ENCODE peak calls at places on chromosomes 2 and 18, in seven cellular contexts. X, U, Q, V, T, W and D are unnamed samples.

GRCh38 chr2:74552914-74553811 is 579 bp downstream of the LOXL3 start:
- DNase-seq in X (no peak), U (no peak), Q (no peak), V (no peak), T (no peak), W (no peak), D (no peak)

GRCh38 chr2:128978155-128978707 is 659.6 kb upstream of the HS6ST1 start:
- DNase-seq in X (no peak), U (no peak), Q (no peak), V (no peak), T (no peak), W (no peak), D (no peak)

GRCh38 chr2:174158003-174158402 is 90.3 kb downstream of the OLA1 start:
- DNase-seq in X (no peak), U (no peak), Q (no peak), V (peak; percentile 22), T (peak; percentile 78), W (no peak), D (no peak)

GRCh38 chr18:74294526-74294925 is 2.8 kb upstream of the CYB5A start:
- DNase-seq in X (no peak), U (no peak), Q (no peak), V (no peak), T (no peak), W (peak; percentile 37), D (no peak)

GRCh38 chr2:120722603-120723421 is 12.9 kb upstream of the GLI2 start:
- DNase-seq in X (peak; percentile 90), U (no peak), Q (no peak), V (no peak), T (no peak), W (peak; percentile 89), D (no peak)

GRCh38 chr2:144535300-144535699 is 15.4 kb upstream of the ZEB2 start:
- DNase-seq in X (no peak), U (no peak), Q (no peak), V (no peak), T (no peak), W (no peak), D (no peak)

GRCh38 chr2:231123362-231123898 is 1.4 kb downstream of the HTR2B start:
- DNase-seq in X (peak; percentile 28), U (no peak), Q (no peak), V (no peak), T (no peak), W (peak; percentile 45), D (no peak)

GRCh38 chr2:22281033-22281432 is 1103.9 kb upstream of the KLHL29 start:
- DNase-seq in X (peak; percentile 91), U (no peak), Q (no peak), V (no peak), T (no peak), W (peak; percentile 27), D (no peak)

GRCh38 chr2:162828545-162828944 is 10.0 kb downstream of the KCNH7 start:
- DNase-seq in X (no peak), U (no peak), Q (no peak), V (no peak), T (no peak), W (no peak), D (no peak)

GRCh38 chr2:101204400-101205095 is 48.1 kb upstream of the CNOT11 start:
- DNase-seq in X (no peak), U (no peak), Q (no peak), V (no peak), T (no peak), W (no peak), D (no peak)

GRCh38 chr2:205827809-205828208 is 145.5 kb downstream of the NRP2 start:
- DNase-seq in X (no peak), U (no peak), Q (no peak), V (no peak), T (no peak), W (no peak), D (no peak)

GRCh38 chr18:46575851-46576250 is 81.2 kb downstream of the LOXHD1 start:
- DNase-seq in X (no peak), U (no peak), Q (no peak), V (no peak), T (no peak), W (no peak), D (no peak)

GRCh38 chr18:8699126-8699525 is 6.2 kb upstream of the MTCL1 start:
- DNase-seq in X (no peak), U (no peak), Q (no peak), V (no peak), T (no peak), W (no peak), D (no peak)

GRCh38 chr18:59453468-59453961 is 94.5 kb upstream of the LMAN1 start:
- DNase-seq in X (no peak), U (no peak), Q (no peak), V (no peak), T (no peak), W (no peak), D (no peak)

GRCh38 chr2:189222440-189222839 is 42.9 kb upstream of the COL5A2 start:
- DNase-seq in X (no peak), U (no peak), Q (peak; percentile 75), V (no peak), T (no peak), W (peak; percentile 66), D (no peak)

GRCh38 chr2:199581504-199581903 is 123.8 kb upstream of the SATB2 start:
- DNase-seq in X (no peak), U (no peak), Q (no peak), V (no peak), T (no peak), W (no peak), D (no peak)

GRCh38 chr2:139790807-139791206 is 1010.6 kb upstream of the NXPH2 start:
- DNase-seq in X (no peak), U (no peak), Q (no peak), V (no peak), T (no peak), W (peak; percentile 6), D (no peak)

GRCh38 chr2:216074794-216075193 is 6.8 kb downstream of the PECR start:
- DNase-seq in X (no peak), U (no peak), Q (no peak), V (no peak), T (peak; percentile 27), W (no peak), D (no peak)

GRCh38 chr2:121999273-121999672 is 243.8 kb downstream of the TSN start:
- DNase-seq in X (peak; percentile 63), U (no peak), Q (no peak), V (no peak), T (peak; percentile 52), W (peak; percentile 22), D (no peak)

GRCh38 chr2:111028720-111029119 is 92.0 kb upstream of the BCL2L11 start:
- DNase-seq in X (no peak), U (no peak), Q (no peak), V (no peak), T (peak; percentile 15), W (no peak), D (no peak)

GRCh38 chr2:111031546-111032484 is 88.9 kb upstream of the BCL2L11 start:
- DNase-seq in X (no peak), U (no peak), Q (no peak), V (no peak), T (no peak), W (no peak), D (no peak)

GRCh38 chr2:111032721-111033532 is 87.8 kb upstream of the BCL2L11 start:
- DNase-seq in X (peak; percentile 1), U (no peak), Q (no peak), V (no peak), T (no peak), W (no peak), D (no peak)

GRCh38 chr2:111030271-111030891 is 90.3 kb upstream of the BCL2L11 start:
- DNase-seq in X (no peak), U (no peak), Q (no peak), V (no peak), T (no peak), W (no peak), D (no peak)

GRCh38 chr2:111029135-111029927 is 91.4 kb upstream of the BCL2L11 start:
- DNase-seq in X (no peak), U (no peak), Q (no peak), V (no peak), T (no peak), W (no peak), D (no peak)
- H3K27ac ChIP-seq in X (no peak overlapping the region), U (no peak overlapping the region), Q (no peak overlapping the region), V (no peak overlapping the region), T (no peak overlapping the region), W (no peak overlapping the region), D (no peak overlapping the region)

DNA sequence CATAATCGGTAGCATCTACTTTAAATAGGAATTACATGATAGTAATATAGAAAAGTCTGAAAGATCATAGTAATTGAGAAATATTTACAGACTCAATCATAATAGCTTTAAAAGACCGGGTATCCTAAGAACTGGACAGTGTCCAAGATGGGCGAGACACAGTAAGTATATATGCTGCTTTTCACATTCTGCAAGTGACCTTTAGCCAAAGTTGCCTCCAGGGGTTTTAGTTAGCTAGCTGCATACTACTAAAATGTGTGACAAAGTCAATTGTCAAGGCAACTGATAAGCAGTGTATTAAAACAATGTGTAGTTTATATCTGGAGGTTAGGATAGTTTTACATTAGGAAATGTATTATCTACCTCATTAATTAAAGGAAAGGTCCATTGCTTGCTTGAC is 24.6 kb downstream of the CD302 start:
- DNase-seq in X (peak; percentile 12), U (no peak), Q (no peak), V (no peak), T (no peak), W (no peak), D (no peak)
- H3K27ac ChIP-seq in X (no peak overlapping the region), U (no peak overlapping the region), Q (no peak overlapping the region), V (no peak overlapping the region), T (no peak overlapping the region), W (no peak overlapping the region), D (no peak overlapping the region)

GRCh38 chr2:112731479-112731878 is 10.7 kb downstream of the NT5DC4 start:
- DNase-seq in X (peak; percentile 24), U (no peak), Q (no peak), V (no peak), T (no peak), W (no peak), D (no peak)
- H3K27ac ChIP-seq in X (no peak overlapping the region), U (no peak overlapping the region), Q (no peak overlapping the region), V (no peak overlapping the region), T (no peak overlapping the region), W (no peak overlapping the region), D (no peak overlapping the region)

GRCh38 chr2:25760319-25760718 is 86.9 kb upstream of the DTNB start:
- DNase-seq in X (no peak), U (no peak), Q (no peak), V (no peak), T (no peak), W (no peak), D (no peak)

GRCh38 chr2:25757906-25758305 is 84.5 kb upstream of the DTNB start:
- DNase-seq in X (no peak), U (no peak), Q (no peak), V (no peak), T (no peak), W (no peak), D (no peak)

GRCh38 chr2:25758348-25758747 is 85.0 kb upstream of the DTNB start:
- DNase-seq in X (no peak), U (no peak), Q (no peak), V (no peak), T (no peak), W (no peak), D (no peak)

DNA sequence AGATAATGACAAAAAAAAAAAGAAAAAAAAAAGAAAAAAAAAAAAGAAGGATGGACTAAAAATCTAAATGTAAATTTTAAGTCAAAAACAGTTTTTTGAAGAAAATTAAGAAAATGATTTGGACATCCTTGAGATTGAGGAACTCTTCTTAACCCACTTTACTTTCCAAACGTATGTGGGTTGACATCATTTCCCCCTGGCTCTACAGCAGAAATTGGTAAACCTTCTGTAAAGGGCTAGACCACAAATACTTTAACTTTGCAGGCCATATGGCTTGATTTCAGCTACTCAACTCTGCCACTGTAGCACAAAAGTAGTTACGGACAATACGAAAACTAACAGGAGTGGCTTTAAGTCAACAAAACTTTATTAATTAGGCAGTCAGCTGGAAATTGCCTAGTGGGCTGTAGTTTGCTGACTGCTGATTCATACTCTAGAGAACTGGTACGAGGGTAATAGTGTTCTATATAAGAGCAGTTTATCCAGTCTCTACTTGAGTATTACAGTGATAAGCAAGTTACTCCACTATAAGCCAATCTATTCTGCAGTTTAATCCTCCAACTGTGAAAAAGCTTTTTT is 83.2 kb upstream of the DTNB start:
- DNase-seq in X (no peak), U (no peak), Q (no peak), V (no peak), T (no peak), W (peak; percentile 39), D (no peak)
- H3K27ac ChIP-seq in X (no peak overlapping the region), U (no peak overlapping the region), Q (no peak overlapping the region), V (no peak overlapping the region), T (no peak overlapping the region), W (no peak overlapping the region), D (no peak overlapping the region)